ENCODE peak calls at places on chromosomes 6 and 20, in nine cellular contexts. A is stomach, R is transverse colon, T is adrenal gland, Q is IMR-90, Z is NB4, E is body of pancreas, B is A549, K is ovary. I is an unnamed sample.

GRCh38 chr6:7640607-7641577 is 50.9 kb downstream of the SNRNP48 start:
- DNase-seq in A (no peak), R (no peak), T (no peak), Q (peak; percentile 87), Z (no peak), E (no peak), B (peak; percentile 25), K (no peak), I (no peak)

GRCh38 chr6:150759500-150759899 is 106.0 kb upstream of the MTHFD1L start:
- DNase-seq in A (no peak), R (no peak), T (no peak), Q (no peak), Z (no peak), E (no peak), B (no peak), K (no peak), I (no peak)

GRCh38 chr20:31842471-31843157 is 2.8 kb downstream of the FOXS1 start:
- DNase-seq in A (no peak), R (no peak), T (no peak), Q (peak; percentile 59), Z (peak; percentile 53), E (no peak), B (no peak), K (peak; percentile 65), I (peak; percentile 87)

GRCh38 chr6:38646166-38646565 is 6.4 kb upstream of the BTBD9 start:
- DNase-seq in A (no peak), R (no peak), T (no peak), Q (peak; percentile 16), Z (no peak), E (no peak), B (no peak), K (no peak), I (no peak)

GRCh38 chr6:34145161-34146020 is 496 bp downstream of the GRM4 start:
- DNase-seq in A (no peak), R (no peak), T (no peak), Q (peak; percentile 46), Z (no peak), E (no peak), B (no peak), K (no peak), I (no peak)

GRCh38 chr6:32529697-32530429 is at the start of gene HLA-DRB5:
- DNase-seq in A (peak; percentile 34), R (peak; percentile 15), T (peak; percentile 43), Q (no peak), Z (peak; percentile 16), E (peak; percentile 12), B (no peak), K (peak; percentile 8), I (peak; percentile 63)

GRCh38 chr6:128511518-128511917 is 8.9 kb downstream of the PTPRK start:
- DNase-seq in A (no peak), R (no peak), T (no peak), Q (peak; percentile 69), Z (no peak), E (peak; percentile 20), B (peak; percentile 43), K (no peak), I (no peak)

GRCh38 chr20:54067606-54068174 is 2.7 kb downstream of the BCAS1 start:
- DNase-seq in A (peak; percentile 94), R (peak; percentile 82), T (no peak), Q (no peak), Z (no peak), E (peak; percentile 97), B (peak; percentile 95), K (no peak), I (no peak)

GRCh38 chr20:24799971-24800580 is 149.0 kb upstream of the CST7 start:
- DNase-seq in A (no peak), R (no peak), T (no peak), Q (no peak), Z (no peak), E (no peak), B (no peak), K (no peak), I (no peak)

GRCh38 chr6:112502348-112503130 is 155.4 kb downstream of the RFPL4B start:
- DNase-seq in A (no peak), R (no peak), T (no peak), Q (peak; percentile 41), Z (no peak), E (no peak), B (no peak), K (no peak), I (no peak)

GRCh38 chr6:144294016-144294415 is 8.9 kb downstream of the UTRN start:
- DNase-seq in A (no peak), R (no peak), T (no peak), Q (peak; percentile 90), Z (no peak), E (no peak), B (no peak), K (no peak), I (no peak)

GRCh38 chr6:22682979-22683378 is 113.6 kb downstream of the HDGFL1 start:
- DNase-seq in A (no peak), R (no peak), T (no peak), Q (no peak), Z (no peak), E (no peak), B (no peak), K (no peak), I (no peak)

GRCh38 chr6:43770417-43771209 is 602 bp downstream of the VEGFA start:
- DNase-seq in A (peak; percentile 63), R (peak; percentile 66), T (peak; percentile 87), Q (peak; percentile 69), Z (peak; percentile 86), E (peak; percentile 68), B (peak; percentile 60), K (peak; percentile 63), I (peak; percentile 87)
- TF ChIP-seq POLR2A in A (no peak), R (peak; percentile 51), T (peak; percentile 39), Q (no peak), Z (no peak), E (peak; percentile 12), B (peak; percentile 49), K (no peak), I (peak; percentile 56)

GRCh38 chr20:48919882-48920526 is 1.5 kb upstream of the ARFGEF2 start:
- DNase-seq in A (no peak), R (peak; percentile 46), T (peak; percentile 40), Q (no peak), Z (peak; percentile 59), E (no peak), B (no peak), K (no peak), I (no peak)

GRCh38 chr20:48921883-48922867 is 664 bp downstream of the ARFGEF2 start:
- DNase-seq in A (peak; percentile 64), R (peak; percentile 67), T (peak; percentile 76), Q (peak; percentile 34), Z (peak; percentile 78), E (peak; percentile 64), B (peak; percentile 52), K (no peak), I (no peak)

GRCh38 chr20:48920527-48921167 is 864 bp upstream of the ARFGEF2 start:
- DNase-seq in A (no peak), R (no peak), T (no peak), Q (no peak), Z (no peak), E (no peak), B (no peak), K (no peak), I (no peak)

GRCh38 chr20:48923149-48923718 is 1.7 kb downstream of the ARFGEF2 start:
- DNase-seq in A (no peak), R (no peak), T (no peak), Q (no peak), Z (no peak), E (no peak), B (no peak), K (no peak), I (no peak)

DNA sequence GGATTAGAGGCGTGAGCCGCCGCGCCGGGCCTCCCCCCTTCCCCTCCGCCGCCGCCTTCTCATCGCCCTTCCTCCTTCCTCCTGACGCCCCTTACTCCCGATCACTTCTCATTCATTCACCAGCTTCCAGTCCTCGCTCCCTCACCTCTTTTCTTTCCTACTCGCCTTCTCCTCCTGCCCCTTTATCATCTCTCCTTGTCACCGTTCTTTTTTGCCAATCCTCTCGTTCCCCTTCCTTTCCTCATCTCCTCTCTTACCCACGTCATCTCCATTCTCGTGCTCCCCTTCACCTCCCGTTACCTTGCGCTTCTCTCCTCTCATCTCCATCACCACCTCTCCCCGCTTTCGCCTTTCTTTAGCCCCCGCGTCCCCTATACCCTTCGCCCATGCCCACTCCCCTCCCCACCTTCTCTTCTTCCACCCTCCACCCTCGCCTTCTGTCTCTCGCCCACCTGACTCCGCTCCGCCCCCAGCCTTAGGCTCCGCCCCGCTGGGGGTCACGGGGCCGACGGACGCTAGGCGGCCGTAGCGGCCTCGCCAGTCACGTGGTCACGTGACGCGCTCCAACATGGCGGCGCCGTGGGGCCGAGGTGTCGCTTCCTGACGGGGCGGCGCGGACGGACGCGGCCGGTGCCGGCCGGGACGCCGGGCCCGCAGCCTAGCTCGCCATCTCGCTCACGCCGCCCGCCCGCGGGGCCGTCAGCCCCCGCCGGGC is at the start of gene ARFGEF2:
- DNase-seq in A (peak; percentile 93), R (peak; percentile 95), T (peak; percentile 92), Q (peak; percentile 87), Z (peak; percentile 95), E (peak; percentile 90), B (peak; percentile 92), K (peak; percentile 94), I (peak; percentile 95)
- TF ChIP-seq POLR2A in A (no peak), R (peak; percentile 96), T (peak; percentile 90), Q (peak; percentile 93), Z (peak; percentile 80), E (peak; percentile 87), B (peak; percentile 88), K (peak; percentile 93), I (no peak)

GRCh38 chr6:152983637-152984386 is 971 bp upstream of the FBXO5 start:
- DNase-seq in A (peak; percentile 93), R (peak; percentile 95), T (peak; percentile 89), Q (peak; percentile 78), Z (peak; percentile 96), E (peak; percentile 95), B (peak; percentile 76), K (peak; percentile 97), I (peak; percentile 98)
- TF ChIP-seq POLR2A in A (no peak), R (peak; percentile 38), T (peak; percentile 42), Q (peak; percentile 63), Z (peak; percentile 40), E (no peak), B (peak; percentile 51), K (peak; percentile 3), I (no peak)

GRCh38 chr20:63273635-63274380 is 1.2 kb downstream of the ARFGAP1 start:
- DNase-seq in A (no peak), R (no peak), T (no peak), Q (peak; percentile 88), Z (peak; percentile 55), E (no peak), B (peak; percentile 62), K (no peak), I (no peak)

GRCh38 chr20:63270606-63271325 is 1.8 kb upstream of the ARFGAP1 start:
- DNase-seq in A (no peak), R (no peak), T (no peak), Q (no peak), Z (peak; percentile 26), E (no peak), B (no peak), K (no peak), I (no peak)

GRCh38 chr20:63273180-63273579 is 567 bp downstream of the ARFGAP1 start:
- DNase-seq in A (no peak), R (no peak), T (no peak), Q (no peak), Z (no peak), E (no peak), B (no peak), K (no peak), I (no peak)

GRCh38 chr20:63274381-63275228 is 2.0 kb downstream of the ARFGAP1 start:
- DNase-seq in A (no peak), R (no peak), T (no peak), Q (no peak), Z (no peak), E (peak; percentile 47), B (no peak), K (no peak), I (no peak)

GRCh38 chr20:63272105-63273078 is at the start of gene ARFGAP1:
- DNase-seq in A (peak; percentile 92), R (peak; percentile 92), T (peak; percentile 85), Q (peak; percentile 87), Z (peak; percentile 93), E (peak; percentile 89), B (peak; percentile 88), K (peak; percentile 92), I (peak; percentile 93)
- TF ChIP-seq POLR2A in A (no peak), R (peak; percentile 58), T (peak; percentile 59), Q (peak; percentile 85), Z (peak; percentile 75), E (peak; percentile 55), B (peak; percentile 78), K (peak; percentile 61), I (no peak)